ENCODE peak calls at places on chromosome 18, in nine cellular contexts. G is mammary epithelial cell, P is MM.1S, X is mesendoderm, D is H9, E is GM23248, Z is kidney, F is fibroblast of lung, Q is IMR-90. S is an unnamed sample.

GRCh38 chr18:36893227-36893626 is 64.3 kb downstream of the KIAA1328 start:
- DNase-seq in G (no peak), P (no peak), X (no peak), D (no peak), E (no peak), Z (no peak), F (no peak), Q (no peak), S (no peak)

GRCh38 chr18:9260388-9261380 is 73.9 kb upstream of the TWSG1 start:
- DNase-seq in G (no peak), P (no peak), X (peak), D (no peak), E (peak), Z (no peak), F (no peak), Q (peak), S (no peak)

GRCh38 chr18:77053616-77054287 is 78.8 kb downstream of the MBP start:
- DNase-seq in G (no peak), P (no peak), X (no peak), D (no peak), E (no peak), Z (no peak), F (no peak), Q (no peak), S (no peak)

GRCh38 chr18:71809711-71810110 is 734.4 kb downstream of the CBLN2 start:
- DNase-seq in G (peak), P (no peak), X (no peak), D (no peak), E (no peak), Z (no peak), F (no peak), Q (no peak), S (no peak)

GRCh38 chr18:63702660-63703059 is at the start of gene SERPINB11:
- DNase-seq in G (no peak), P (no peak), X (no peak), D (no peak), E (no peak), Z (no peak), F (no peak), Q (no peak), S (no peak)

GRCh38 chr18:10851824-10852225 is 297.5 kb downstream of the PIEZO2 start:
- DNase-seq in G (peak), P (peak), X (peak), D (no peak), E (peak), Z (no peak), F (peak), Q (peak), S (peak)

GRCh38 chr18:56003009-56003408 is 415.0 kb upstream of the TCF4 start:
- DNase-seq in G (no peak), P (no peak), X (peak), D (no peak), E (no peak), Z (no peak), F (no peak), Q (no peak), S (no peak)

GRCh38 chr18:499351-500229 is 911 bp downstream of the COLEC12 start:
- DNase-seq in G (peak), P (no peak), X (peak), D (no peak), E (peak), Z (no peak), F (peak), Q (peak), S (peak)

GRCh38 chr18:25111382-25112070 is 240.4 kb downstream of the ZNF521 start:
- DNase-seq in G (no peak), P (no peak), X (no peak), D (no peak), E (no peak), Z (no peak), F (peak), Q (no peak), S (no peak)

GRCh38 chr18:21361297-21361880 is 119.4 kb downstream of the GREB1L start:
- DNase-seq in G (no peak), P (no peak), X (no peak), D (no peak), E (peak), Z (no peak), F (no peak), Q (no peak), S (no peak)

GRCh38 chr18:3596324-3597158 is 146.6 kb downstream of the TGIF1 start:
- DNase-seq in G (peak), P (no peak), X (peak), D (peak), E (no peak), Z (peak), F (peak), Q (peak), S (peak)

GRCh38 chr18:63161728-63162195 is 157.8 kb downstream of the BCL2 start:
- DNase-seq in G (peak), P (peak), X (no peak), D (no peak), E (peak), Z (no peak), F (peak), Q (peak), S (peak)

GRCh38 chr18:7954229-7954628 is 387.1 kb downstream of the PTPRM start:
- DNase-seq in G (no peak), P (no peak), X (no peak), D (no peak), E (peak), Z (no peak), F (peak), Q (peak), S (peak)

GRCh38 chr18:72541871-72542690 is 2.1 kb downstream of the CBLN2 start:
- DNase-seq in G (no peak), P (peak), X (peak), D (peak), E (no peak), Z (no peak), F (no peak), Q (no peak), S (no peak)

GRCh38 chr18:13660510-13660909 is 65.8 kb downstream of the FAM210A start:
- DNase-seq in G (no peak), P (no peak), X (peak), D (no peak), E (peak), Z (no peak), F (peak), Q (no peak), S (peak)
- H3K9ac ChIP-seq in G (no peak), P (no peak), X (no peak), D (no peak), E (no peak), Z (no peak), F (no peak), Q (no peak), S (no peak)

DNA sequence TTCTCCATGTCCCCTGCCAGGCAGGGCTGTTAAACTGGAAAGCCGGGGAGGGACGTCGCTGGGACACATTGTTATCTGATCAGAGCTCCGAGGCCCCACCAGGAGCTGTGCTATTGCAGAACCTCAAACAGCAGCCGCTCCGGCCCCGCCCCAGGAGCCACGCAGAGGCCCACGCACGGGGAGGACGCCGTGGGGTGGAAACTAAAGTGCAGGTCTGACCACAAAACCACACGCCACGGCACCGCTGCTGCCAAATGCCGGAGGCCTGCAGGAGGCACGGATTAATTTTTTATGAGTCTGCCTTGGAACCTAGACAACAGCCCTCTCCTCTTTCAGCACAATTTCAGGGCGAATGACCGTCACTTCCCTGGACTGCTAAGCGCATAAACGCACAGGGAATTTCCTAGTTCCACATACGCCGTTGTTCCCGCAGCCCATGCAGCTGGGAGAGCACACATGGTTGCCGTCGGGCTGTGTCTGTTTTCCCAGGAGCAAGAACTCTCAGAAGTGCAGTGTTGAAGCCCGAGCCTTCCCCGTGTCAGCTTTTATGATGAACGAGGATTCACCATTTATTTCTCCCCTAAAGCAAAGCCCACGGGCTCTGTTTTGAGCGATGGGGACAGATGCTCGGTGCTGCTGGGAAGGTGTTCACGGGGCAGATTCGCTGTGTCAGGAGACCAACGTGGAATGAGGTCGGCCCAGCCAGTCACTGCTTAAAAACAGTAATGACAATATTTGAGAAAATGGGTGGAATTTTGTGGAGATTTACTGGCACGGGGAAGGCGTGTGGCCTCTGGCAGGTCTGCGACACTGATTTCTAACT is 43.7 kb downstream of the NFATC1 start:
- DNase-seq in G (no peak), P (no peak), X (no peak), D (no peak), E (no peak), Z (no peak), F (no peak), Q (peak), S (no peak)
- H3K9ac ChIP-seq in G (no peak), P (no peak), X (no peak), D (no peak), E (no peak), Z (peak), F (no peak), Q (no peak), S (no peak)

GRCh38 chr18:40935423-40935822 is 1019.6 kb upstream of the PIK3C3 start:
- DNase-seq in G (peak), P (peak), X (peak), D (no peak), E (peak), Z (no peak), F (peak), Q (peak), S (peak)

GRCh38 chr18:40938615-40939014 is 1016.4 kb upstream of the PIK3C3 start:
- DNase-seq in G (no peak), P (no peak), X (no peak), D (no peak), E (no peak), Z (no peak), F (no peak), Q (no peak), S (no peak)

GRCh38 chr18:40937386-40937785 is 1017.6 kb upstream of the PIK3C3 start:
- DNase-seq in G (no peak), P (no peak), X (no peak), D (no peak), E (no peak), Z (no peak), F (no peak), Q (peak), S (no peak)

GRCh38 chr18:40939636-40940035 is 1015.4 kb upstream of the PIK3C3 start:
- DNase-seq in G (no peak), P (no peak), X (no peak), D (no peak), E (no peak), Z (peak), F (no peak), Q (no peak), S (no peak)
- H3K9ac ChIP-seq in G (no peak), P (no peak), X (no peak), D (no peak), E (no peak), Z (no peak), F (no peak), Q (no peak), S (no peak)

DNA sequence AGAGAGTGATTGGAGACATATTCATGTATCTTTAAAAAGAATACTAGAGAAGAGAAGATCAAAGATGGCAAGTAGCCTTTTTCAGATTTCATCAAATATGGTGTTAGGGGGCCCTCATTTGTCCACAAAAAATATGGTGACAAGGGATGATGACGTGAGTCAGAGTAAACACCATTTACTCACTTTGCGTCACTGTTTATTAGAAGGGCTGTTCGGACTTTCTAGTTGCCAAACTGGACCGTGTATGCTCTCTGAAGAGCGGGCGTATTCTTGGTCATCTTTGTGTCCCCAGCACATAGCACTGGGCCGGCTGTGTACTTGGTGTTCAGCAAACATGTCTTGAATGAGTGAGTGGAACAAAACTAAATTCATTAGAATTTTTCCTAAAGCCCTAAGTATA is 37.5 kb downstream of the TTC39C start:
- DNase-seq in G (no peak), P (no peak), X (no peak), D (no peak), E (no peak), Z (no peak), F (peak), Q (no peak), S (no peak)
- H3K9ac ChIP-seq in G (no peak), P (no peak), X (no peak), D (no peak), E (no peak), Z (no peak), F (no peak), Q (no peak), S (no peak)

GRCh38 chr18:22872894-22873537 is 60.1 kb upstream of the RBBP8 start:
- DNase-seq in G (no peak), P (peak), X (no peak), D (no peak), E (no peak), Z (no peak), F (peak), Q (peak), S (no peak)
- H3K9ac ChIP-seq in G (no peak), P (peak), X (no peak), D (no peak), E (no peak), Z (peak), F (no peak), Q (no peak), S (no peak)

DNA sequence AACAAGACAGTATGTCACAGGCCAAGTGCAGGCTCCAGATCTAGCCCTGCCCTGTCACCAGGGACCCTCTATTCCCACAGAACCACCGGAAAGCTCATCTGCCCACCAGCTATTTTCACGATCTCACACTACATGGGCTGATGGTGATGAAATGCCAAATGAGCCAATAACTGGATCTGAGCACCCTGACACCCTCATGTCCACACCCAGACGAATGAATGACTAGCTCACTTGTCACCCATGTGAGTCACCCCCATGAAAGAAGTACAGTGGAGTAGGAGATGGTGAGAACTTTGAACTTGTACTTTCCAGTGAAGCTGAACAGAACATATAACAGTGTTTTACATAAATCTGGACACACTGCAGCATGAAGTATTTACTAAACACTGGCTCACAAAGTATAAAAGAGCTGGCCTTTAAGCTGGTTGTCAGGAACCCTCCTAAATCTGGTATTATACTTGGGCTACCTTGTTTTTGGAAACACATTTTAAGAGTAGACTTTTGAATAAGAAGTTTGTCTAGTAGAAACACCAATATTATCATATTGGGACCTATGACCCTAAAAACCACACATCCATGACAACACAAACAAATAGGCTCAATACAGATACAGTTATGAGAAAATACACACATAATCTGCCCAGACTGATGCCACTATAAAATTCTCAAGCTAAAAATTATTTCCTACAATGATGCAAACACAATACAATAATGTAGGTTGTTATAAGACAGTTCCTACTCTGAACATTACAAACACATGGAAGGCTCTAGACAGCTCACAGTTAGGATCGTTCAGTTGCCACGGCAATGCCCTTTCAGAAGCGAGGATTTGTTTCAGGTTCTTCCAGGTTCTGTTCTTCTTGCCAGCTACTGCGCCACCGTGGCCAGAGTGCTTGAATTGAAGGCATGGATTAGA is 19.0 kb downstream of the INO80C start:
- DNase-seq in G (peak), P (no peak), X (no peak), D (no peak), E (peak), Z (no peak), F (peak), Q (peak), S (peak)
- H3K9ac ChIP-seq in G (peak), P (no peak), X (no peak), D (no peak), E (peak), Z (no peak), F (no peak), Q (no peak), S (peak)

GRCh38 chr18:13629841-13630747 is 96.3 kb downstream of the FAM210A start:
- DNase-seq in G (peak), P (peak), X (peak), D (peak), E (peak), Z (no peak), F (peak), Q (peak), S (peak)
- H3K9ac ChIP-seq in G (no peak), P (no peak), X (peak), D (no peak), E (no peak), Z (no peak), F (no peak), Q (no peak), S (no peak)

GRCh38 chr18:48931680-48932461 is 18.9 kb downstream of the SMAD7 start:
- DNase-seq in G (no peak), P (peak), X (peak), D (no peak), E (peak), Z (no peak), F (no peak), Q (no peak), S (peak)
- H3K9ac ChIP-seq in G (no peak), P (peak), X (no peak), D (no peak), E (peak), Z (peak), F (no peak), Q (peak), S (peak)

GRCh38 chr18:12287684-12288405 is 20.2 kb upstream of the TUBB6 start:
- DNase-seq in G (peak), P (no peak), X (peak), D (peak), E (peak), Z (peak), F (peak), Q (peak), S (peak)

GRCh38 chr18:12291161-12291560 is 16.9 kb upstream of the TUBB6 start:
- DNase-seq in G (no peak), P (no peak), X (no peak), D (no peak), E (no peak), Z (no peak), F (no peak), Q (no peak), S (no peak)

GRCh38 chr18:12288406-12288762 is 19.7 kb upstream of the TUBB6 start:
- DNase-seq in G (no peak), P (no peak), X (peak), D (no peak), E (no peak), Z (no peak), F (no peak), Q (no peak), S (no peak)

GRCh38 chr18:12291690-12292089 is 16.4 kb upstream of the TUBB6 start:
- DNase-seq in G (no peak), P (no peak), X (no peak), D (no peak), E (no peak), Z (no peak), F (no peak), Q (no peak), S (no peak)

GRCh38 chr18:12290086-12290485 is 18.0 kb upstream of the TUBB6 start:
- DNase-seq in G (no peak), P (no peak), X (no peak), D (no peak), E (no peak), Z (no peak), F (no peak), Q (no peak), S (no peak)
- H3K9ac ChIP-seq in G (no peak), P (no peak), X (no peak), D (no peak), E (no peak), Z (no peak), F (no peak), Q (no peak), S (no peak)

GRCh38 chr18:41700435-41700834 is 254.6 kb upstream of the PIK3C3 start:
- DNase-seq in G (no peak), P (no peak), X (no peak), D (no peak), E (no peak), Z (no peak), F (no peak), Q (no peak), S (no peak)
- H3K9ac ChIP-seq in G (no peak), P (no peak), X (no peak), D (no peak), E (no peak), Z (no peak), F (no peak), Q (no peak), S (no peak)

S was measured in endothelial cell of umbilical vein.